ENCODE peak calls at places on chromosome 4, in four cellular contexts. Q, R, V and N are unnamed samples.

GRCh38 chr4:153217440-153217839 is 13.2 kb downstream of the TRIM2 start:
- DNase-seq in Q (no peak), R (no peak), V (no peak), N (no peak)

GRCh38 chr4:150217192-150217591 is 138.9 kb downstream of the DCLK2 start:
- DNase-seq in Q (no peak), R (no peak), V (peak; percentile 54), N (no peak)

GRCh38 chr4:20026456-20026855 is 225.2 kb upstream of the SLIT2 start:
- DNase-seq in Q (no peak), R (no peak), V (no peak), N (no peak)

GRCh38 chr4:123651536-123652175 is 255.1 kb downstream of the SPRY1 start:
- DNase-seq in Q (no peak), R (no peak), V (no peak), N (no peak)

GRCh38 chr4:23717528-23718248 is 172.2 kb downstream of the PPARGC1A start:
- DNase-seq in Q (no peak), R (no peak), V (peak; percentile 22), N (no peak)

GRCh38 chr4:140090215-140090731 is 63.7 kb downstream of the MAML3 start:
- DNase-seq in Q (no peak), R (no peak), V (peak; percentile 65), N (no peak)

GRCh38 chr4:146916479-146917076 is 29.1 kb downstream of the TTC29 start:
- DNase-seq in Q (peak; percentile 23), R (no peak), V (peak; percentile 40), N (no peak)

GRCh38 chr4:94451051-94451404 is 714 bp upstream of the PDLIM5 start:
- DNase-seq in Q (no peak), R (no peak), V (peak; percentile 23), N (no peak)

GRCh38 chr4:185541251-185541671 is 6.0 kb upstream of the PDLIM3 start:
- DNase-seq in Q (no peak), R (peak; percentile 30), V (no peak), N (no peak)

GRCh38 chr4:3307891-3308575 is 15.2 kb downstream of the RGS12 start:
- DNase-seq in Q (no peak), R (no peak), V (no peak), N (no peak)

GRCh38 chr4:7206385-7206784 is 14.0 kb downstream of the SORCS2 start:
- DNase-seq in Q (no peak), R (no peak), V (peak; percentile 68), N (no peak)

GRCh38 chr4:11496313-11496956 is 67.7 kb upstream of the HS3ST1 start:
- DNase-seq in Q (no peak), R (no peak), V (no peak), N (no peak)

GRCh38 chr4:177441061-177441802 is 1.0 kb downstream of the AGA start:
- DNase-seq in Q (peak; percentile 20), R (peak; percentile 22), V (peak; percentile 53), N (no peak)